ENCODE peak calls at places on chromosomes 11 and 22, in eight cellular contexts. I is MM.1S, Y is GM23248, B is GM23338, J is SK-N-SH, H is OCI-LY7, Z is HCT116, T is hepatocyte. O is an unnamed sample.

GRCh38 chr11:90635145-90635544 is 412.3 kb upstream of the CHORDC1 start:
- DNase-seq in I (no peak), Y (no peak), B (no peak), J (no peak), H (no peak), Z (no peak), T (no peak), O (no peak)

GRCh38 chr22:21026783-21027692 is 5.3 kb downstream of the SLC7A4 start:
- DNase-seq in I (no peak), Y (peak; percentile 73), B (no peak), J (no peak), H (no peak), Z (no peak), T (no peak), O (no peak)

GRCh38 chr11:1896468-1896867 is 4.8 kb upstream of the PRR33 start:
- DNase-seq in I (no peak), Y (no peak), B (no peak), J (no peak), H (no peak), Z (no peak), T (no peak), O (no peak)

GRCh38 chr11:68051191-68052136 is 12.6 kb downstream of the TCIRG1 start:
- DNase-seq in I (no peak), Y (no peak), B (peak; percentile 57), J (peak; percentile 27), H (no peak), Z (no peak), T (peak; percentile 10), O (no peak)

GRCh38 chr22:23058481-23059336 is 11.6 kb upstream of the GNAZ start:
- DNase-seq in I (no peak), Y (no peak), B (no peak), J (no peak), H (no peak), Z (no peak), T (peak; percentile 3), O (peak; percentile 12)

GRCh38 chr11:58575377-58576020 is at the start of gene LPXN:
- DNase-seq in I (peak; percentile 78), Y (peak; percentile 95), B (no peak), J (no peak), H (peak; percentile 83), Z (no peak), T (no peak), O (peak; percentile 90)

GRCh38 chr11:126345759-126346585 is 9.5 kb upstream of the ST3GAL4 start:
- DNase-seq in I (no peak), Y (peak; percentile 86), B (no peak), J (no peak), H (no peak), Z (no peak), T (peak; percentile 76), O (peak; percentile 32)

GRCh38 chr11:92296138-92296515 is 71.5 kb downstream of the FAT3 start:
- DNase-seq in I (no peak), Y (peak; percentile 45), B (no peak), J (no peak), H (no peak), Z (no peak), T (no peak), O (peak; percentile 54)

GRCh38 chr11:129785383-129786111 is 30.1 kb upstream of the TMEM45B start:
- DNase-seq in I (no peak), Y (peak; percentile 34), B (peak; percentile 39), J (peak; percentile 11), H (peak; percentile 2), Z (no peak), T (no peak), O (peak; percentile 86)

GRCh38 chr11:19769820-19770219 is 57.2 kb downstream of the NAV2 start:
- DNase-seq in I (peak; percentile 17), Y (peak; percentile 61), B (no peak), J (no peak), H (no peak), Z (no peak), T (no peak), O (peak; percentile 46)

GRCh38 chr11:74937696-74938475 is 11.0 kb downstream of the XRRA1 start:
- DNase-seq in I (no peak), Y (peak; percentile 78), B (no peak), J (no peak), H (no peak), Z (no peak), T (no peak), O (peak; percentile 41)

GRCh38 chr11:13294771-13295579 is 17.4 kb downstream of the BMAL1 start:
- DNase-seq in I (no peak), Y (no peak), B (no peak), J (no peak), H (no peak), Z (no peak), T (no peak), O (no peak)

GRCh38 chr22:48806227-48806781 is 1021.4 kb downstream of the BRD1 start:
- DNase-seq in I (no peak), Y (no peak), B (no peak), J (no peak), H (no peak), Z (no peak), T (no peak), O (no peak)

GRCh38 chr11:44241851-44242250 is 68.1 kb downstream of the ALX4 start:
- DNase-seq in I (no peak), Y (no peak), B (no peak), J (no peak), H (no peak), Z (no peak), T (no peak), O (no peak)
- TF ChIP-seq EZH2phosphoT487 in I (no peak), Y (no peak), B (no peak), J (no peak), H (no peak), Z (no peak), T (no peak), O (no peak)

GRCh38 chr11:24386551-24387404 is 110.1 kb upstream of the LUZP2 start:
- DNase-seq in I (peak; percentile 21), Y (peak; percentile 65), B (peak; percentile 83), J (peak; percentile 13), H (no peak), Z (no peak), T (peak; percentile 39), O (peak; percentile 60)

GRCh38 chr11:24389575-24389974 is 107.3 kb upstream of the LUZP2 start:
- DNase-seq in I (no peak), Y (no peak), B (no peak), J (peak; percentile 11), H (no peak), Z (no peak), T (no peak), O (no peak)

GRCh38 chr11:24391165-24391564 is 105.7 kb upstream of the LUZP2 start:
- DNase-seq in I (no peak), Y (peak; percentile 66), B (no peak), J (no peak), H (no peak), Z (no peak), T (peak; percentile 37), O (peak; percentile 63)
- TF ChIP-seq EZH2phosphoT487 in I (no peak), Y (no peak), B (no peak), J (no peak), H (no peak), Z (no peak), T (no peak), O (no peak)

GRCh38 chr11:34522188-34522587 is 8.6 kb upstream of the ELF5 start:
- DNase-seq in I (no peak), Y (no peak), B (no peak), J (no peak), H (no peak), Z (no peak), T (no peak), O (no peak)
- TF ChIP-seq EZH2phosphoT487 in I (no peak), Y (no peak), B (no peak), J (no peak), H (no peak), Z (no peak), T (no peak), O (no peak)

GRCh38 chr22:30210235-30210831 is 36.2 kb downstream of the LIF start:
- DNase-seq in I (no peak), Y (no peak), B (no peak), J (peak; percentile 15), H (no peak), Z (peak; percentile 96), T (peak; percentile 74), O (peak; percentile 97)
- TF ChIP-seq EZH2phosphoT487 in I (no peak), Y (no peak), B (no peak), J (no peak), H (no peak), Z (no peak), T (no peak), O (no peak)

DNA sequence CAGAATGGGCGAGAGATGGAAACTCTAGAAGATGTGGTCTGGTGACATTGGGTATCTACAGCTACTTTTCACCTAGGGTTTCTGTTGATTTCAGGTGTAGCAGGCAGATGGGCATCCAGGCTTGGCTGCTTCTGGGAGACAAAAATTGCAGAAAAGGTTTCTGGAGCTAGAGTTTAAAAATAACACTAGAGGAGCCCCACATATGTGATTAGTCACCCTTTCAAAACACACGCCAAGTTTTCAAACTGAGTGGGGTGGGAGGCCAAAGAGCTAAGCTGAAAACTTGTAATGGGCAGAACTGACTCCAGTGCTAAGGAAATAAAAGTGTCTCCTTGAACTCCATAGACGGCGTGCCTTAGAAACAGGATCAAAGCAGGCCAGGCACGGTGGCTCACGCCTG is 80.8 kb downstream of the GRK3 start:
- DNase-seq in I (no peak), Y (no peak), B (no peak), J (no peak), H (no peak), Z (no peak), T (no peak), O (no peak)
- TF ChIP-seq EZH2phosphoT487 in I (no peak), Y (no peak), B (no peak), J (no peak), H (no peak), Z (no peak), T (no peak), O (no peak)

GRCh38 chr11:118670063-118670462 is 9.4 kb downstream of the TREH start:
- DNase-seq in I (no peak), Y (no peak), B (no peak), J (no peak), H (no peak), Z (no peak), T (peak; percentile 9), O (no peak)

GRCh38 chr11:118673361-118674093 is 5.9 kb downstream of the TREH start:
- DNase-seq in I (no peak), Y (no peak), B (no peak), J (no peak), H (no peak), Z (no peak), T (peak; percentile 13), O (no peak)

GRCh38 chr11:118674094-118674460 is 5.4 kb downstream of the TREH start:
- DNase-seq in I (no peak), Y (no peak), B (no peak), J (no peak), H (no peak), Z (no peak), T (no peak), O (no peak)

GRCh38 chr11:118672865-118673264 is 6.6 kb downstream of the TREH start:
- DNase-seq in I (no peak), Y (peak; percentile 47), B (peak; percentile 64), J (no peak), H (no peak), Z (no peak), T (peak; percentile 7), O (peak; percentile 50)

GRCh38 chr11:118671254-118671653 is 8.2 kb downstream of the TREH start:
- DNase-seq in I (no peak), Y (no peak), B (no peak), J (no peak), H (no peak), Z (no peak), T (no peak), O (no peak)
- TF ChIP-seq EZH2phosphoT487 in I (no peak), Y (no peak), B (no peak), J (no peak), H (no peak), Z (no peak), T (no peak), O (no peak)

GRCh38 chr11:122696662-122697061 is 41.1 kb downstream of the UBASH3B start:
- DNase-seq in I (no peak), Y (no peak), B (no peak), J (no peak), H (peak; percentile 96), Z (no peak), T (no peak), O (no peak)
- TF ChIP-seq EZH2phosphoT487 in I (no peak), Y (no peak), B (no peak), J (no peak), H (no peak), Z (no peak), T (no peak), O (no peak)